ENCODE peak calls at places on chromosome 3, in five cellular contexts. G, H, K, Q and N are unnamed samples.

GRCh38 chr3:133506215-133506901 is 67.1 kb upstream of the CDV3 start:
- DNase-seq in K (peak), G (peak), Q (no peak), H (no peak), N (no peak)

GRCh38 chr3:141798455-141798854 is 35.2 kb downstream of the GRK7 start:
- DNase-seq in K (peak), Q (no peak), G (no peak), H (peak), N (peak)

GRCh38 chr3:50521572-50521971 is 18.1 kb upstream of the CACNA2D2 start:
- DNase-seq in Q (no peak), H (no peak), G (no peak), K (no peak), N (no peak)

GRCh38 chr3:58526124-58526957 is 10.6 kb downstream of the ACOX2 start:
- DNase-seq in Q (no peak), G (no peak), K (no peak), H (peak), N (peak)

GRCh38 chr3:88433572-88433971 is 283.8 kb downstream of the C3orf38 start:
- DNase-seq in G (peak), K (no peak), H (no peak), Q (no peak), N (peak)

GRCh38 chr3:187753516-187753915 is 8.2 kb upstream of the BCL6 start:
- DNase-seq in G (no peak), Q (no peak), H (no peak), K (no peak), N (no peak)

GRCh38 chr3:134419966-134420321 is 45.7 kb upstream of the AMOTL2 start:
- DNase-seq in H (no peak), G (no peak), K (no peak), Q (no peak), N (no peak)

GRCh38 chr3:195568630-195569029 is 15.1 kb downstream of the APOD start:
- DNase-seq in K (no peak), H (no peak), G (no peak), Q (no peak), N (no peak)

GRCh38 chr3:190589326-190589725 is 75.4 kb downstream of the IL1RAP start:
- DNase-seq in H (no peak), Q (no peak), G (no peak), K (no peak), N (no peak)

GRCh38 chr3:25493786-25494185 is 65.7 kb downstream of the RARB start:
- DNase-seq in K (no peak), H (peak), Q (no peak), G (no peak), N (peak)

GRCh38 chr3:136251511-136251910 is 1.4 kb downstream of the PCCB start:
- DNase-seq in G (no peak), K (no peak), H (no peak), Q (no peak), N (no peak)
- H3K4me3 ChIP-seq in G (peak), K (peak), H (no peak), Q (peak), N (no peak)

GRCh38 chr3:45646051-45646585 is 43.1 kb upstream of the SACM1L start:
- DNase-seq in G (no peak), H (no peak), K (peak), Q (peak), N (no peak)

GRCh38 chr3:45647148-45647619 is 42.0 kb upstream of the SACM1L start:
- DNase-seq in H (peak), G (no peak), Q (no peak), K (no peak), N (peak)

GRCh38 chr3:45644063-45644462 is 45.1 kb upstream of the SACM1L start:
- DNase-seq in Q (no peak), G (no peak), H (peak), K (no peak), N (peak)

GRCh38 chr3:45642731-45643152 is 46.5 kb upstream of the SACM1L start:
- DNase-seq in H (peak), K (no peak), Q (peak), G (no peak), N (peak)

GRCh38 chr3:45644467-45645201 is 44.6 kb upstream of the SACM1L start:
- DNase-seq in K (no peak), Q (no peak), G (no peak), H (peak), N (peak)
- H3K4me3 ChIP-seq in K (no peak), Q (no peak), G (no peak), H (no peak), N (no peak)

DNA sequence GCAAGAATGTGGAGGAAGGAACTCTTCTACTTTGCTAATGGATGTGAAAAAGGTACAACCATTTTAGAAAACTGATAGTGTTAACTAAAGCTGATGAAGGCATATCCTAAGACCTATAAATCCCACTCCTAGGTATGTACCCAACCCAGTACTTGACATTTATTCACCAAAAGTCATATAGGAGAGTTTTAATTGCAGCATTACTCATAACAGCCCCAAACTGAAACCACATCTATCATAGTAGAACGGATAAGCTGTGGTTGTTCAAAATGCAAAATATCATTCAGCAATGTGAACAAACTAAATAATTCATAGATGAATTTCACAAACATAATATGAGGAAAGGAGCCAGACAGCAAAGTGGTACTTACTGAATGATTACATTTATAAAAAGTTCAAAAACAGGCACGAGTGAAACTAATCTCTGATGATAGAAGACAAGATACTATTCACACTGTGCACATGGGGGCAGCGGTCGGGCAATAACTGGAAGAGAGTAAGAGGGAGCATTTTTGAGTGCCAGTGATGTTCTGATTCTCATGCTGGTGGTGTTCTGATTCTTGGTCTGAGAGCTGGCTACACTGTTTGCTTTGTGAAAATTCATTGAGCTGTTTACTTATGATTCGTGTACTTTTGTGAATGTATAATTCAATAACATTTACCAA is 34.3 kb downstream of the GOLIM4 start:
- DNase-seq in G (peak), Q (no peak), H (no peak), K (no peak), N (no peak)
- H3K4me3 ChIP-seq in G (peak), Q (no peak), H (no peak), K (no peak), N (no peak)

GRCh38 chr3:13039286-13039896 is 33.8 kb downstream of the IQSEC1 start:
- DNase-seq in G (no peak), K (no peak), Q (no peak), H (no peak), N (no peak)
- H3K4me3 ChIP-seq in G (no peak), K (no peak), Q (no peak), H (no peak), N (no peak)